ENCODE peak calls at places on chromosomes 16 and 17, in nine cellular contexts. O is stomach, T is A549, K is SK-N-SH, X is GM12878, A is sigmoid colon, Z is transverse colon, Q is esophagus muscularis mucosa, S is upper lobe of left lung. M is an unnamed sample.

GRCh38 chr17:56679767-56680422 is 86.4 kb downstream of the NOG start:
- DNase-seq in Z (no peak), X (no peak), K (no peak), T (no peak), S (no peak), A (no peak), O (no peak), Q (no peak), M (no peak)

GRCh38 chr17:55852734-55853133 is 101.9 kb downstream of the PCTP start:
- DNase-seq in K (no peak), T (no peak), Q (no peak), X (no peak), O (no peak), S (no peak), Z (no peak), A (no peak), M (no peak)

GRCh38 chr17:80358131-80358530 is 56.8 kb upstream of the ENDOV start:
- DNase-seq in X (no peak), Q (no peak), Z (no peak), O (no peak), S (no peak), T (no peak), K (no peak), A (peak), M (no peak)

GRCh38 chr17:42706732-42707131 is 24.4 kb downstream of the CNTNAP1 start:
- DNase-seq in Z (no peak), Q (no peak), T (no peak), K (no peak), A (no peak), O (no peak), X (peak), S (no peak), M (no peak)

GRCh38 chr17:83178533-83179201 is 99.3 kb downstream of the METRNL start:
- DNase-seq in Q (peak), Z (no peak), S (peak), K (no peak), A (peak), X (no peak), O (no peak), T (no peak), M (peak)

GRCh38 chr16:55641430-55642056 is 14.2 kb upstream of the SLC6A2 start:
- DNase-seq in S (no peak), K (no peak), X (no peak), O (no peak), Q (no peak), A (no peak), T (no peak), Z (no peak), M (no peak)

GRCh38 chr16:62167551-62167950 is 131.3 kb upstream of the CDH8 start:
- DNase-seq in A (no peak), T (no peak), Z (no peak), K (no peak), X (no peak), Q (no peak), O (no peak), S (no peak), M (no peak)

GRCh38 chr17:83129676-83130075 is 50.3 kb downstream of the METRNL start:
- DNase-seq in K (no peak), S (no peak), X (no peak), T (no peak), A (no peak), Q (no peak), O (no peak), Z (no peak), M (no peak)

GRCh38 chr16:17544785-17545184 is 74.0 kb upstream of the XYLT1 start:
- DNase-seq in Q (no peak), Z (no peak), K (no peak), T (peak), X (no peak), O (no peak), S (no peak), A (no peak), M (peak)

GRCh38 chr17:60311936-60312335 is 80.0 kb downstream of the USP32 start:
- DNase-seq in A (no peak), T (no peak), Z (no peak), O (no peak), Q (no peak), X (no peak), K (no peak), S (no peak), M (no peak)

GRCh38 chr16:1698680-1699079 is 7.3 kb upstream of the MAPK8IP3 start:
- DNase-seq in S (peak), A (no peak), Q (no peak), K (no peak), Z (no peak), O (no peak), T (no peak), X (no peak), M (no peak)

GRCh38 chr17:2905269-2905668 is 109.0 kb downstream of the RAP1GAP2 start:
- DNase-seq in Z (no peak), A (no peak), K (no peak), Q (no peak), T (no peak), O (no peak), S (no peak), X (no peak), M (no peak)

GRCh38 chr16:89962754-89963498 is 14.4 kb downstream of the DEF8 start:
- DNase-seq in K (no peak), X (no peak), Q (no peak), Z (no peak), A (no peak), T (no peak), S (no peak), O (no peak), M (no peak)

GRCh38 chr16:20879175-20880053 is 20.7 kb downstream of the DCUN1D3 start:
- DNase-seq in A (no peak), T (peak), S (no peak), X (peak), O (no peak), Q (no peak), K (no peak), Z (no peak), M (no peak)

GRCh38 chr17:82056729-82057621 is 5.3 kb downstream of the GPS1 start:
- DNase-seq in T (no peak), O (no peak), S (peak), Z (no peak), Q (no peak), A (no peak), K (no peak), X (no peak), M (no peak)

GRCh38 chr16:34801875-34802274 is 1342.5 kb downstream of the TP53TG3F start:
- DNase-seq in Q (no peak), X (no peak), K (peak), O (peak), S (peak), Z (no peak), A (no peak), T (no peak), M (no peak)

GRCh38 chr16:84532855-84533486 is 28.5 kb upstream of the MEAK7 start:
- DNase-seq in A (no peak), X (no peak), O (no peak), Z (no peak), S (no peak), T (no peak), K (no peak), Q (no peak), M (no peak)

GRCh38 chr16:24988593-24989338 is 26.4 kb downstream of the ARHGAP17 start:
- DNase-seq in A (no peak), K (peak), T (peak), S (no peak), X (no peak), Z (peak), Q (no peak), O (peak), M (peak)

GRCh38 chr16:81996664-81997529 is 14.4 kb downstream of the SDR42E1 start:
- DNase-seq in A (no peak), Z (no peak), S (no peak), X (no peak), K (no peak), O (no peak), Q (no peak), T (peak), M (no peak)

GRCh38 chr17:81806461-81807209 is 2.7 kb downstream of the GCGR start:
- DNase-seq in S (peak), O (no peak), X (no peak), A (no peak), T (no peak), Q (no peak), Z (no peak), K (peak), M (no peak)

GRCh38 chr16:74709477-74709877 is 8.8 kb upstream of the MLKL start:
- DNase-seq in A (peak), Q (no peak), K (peak), Z (peak), O (peak), T (peak), S (no peak), X (no peak), M (peak)

GRCh38 chr16:48383877-48384304 is 1.3 kb downstream of the SIAH1 start:
- DNase-seq in T (peak), S (no peak), K (no peak), Z (peak), Q (no peak), A (no peak), O (no peak), X (no peak), M (no peak)

GRCh38 chr17:59387351-59388069 is 56.1 kb downstream of the YPEL2 start:
- DNase-seq in K (peak), Z (no peak), X (no peak), T (no peak), A (no peak), S (no peak), O (no peak), Q (no peak), M (no peak)

GRCh38 chr17:76027159-76027839 is at the start of gene EVPL:
- DNase-seq in Z (peak), S (peak), A (no peak), Q (no peak), X (no peak), K (no peak), O (peak), T (peak), M (no peak)

GRCh38 chr16:89315791-89316581 is 98.5 kb downstream of the ZNF778 start:
- DNase-seq in X (peak), T (peak), O (peak), K (no peak), A (no peak), S (peak), Q (no peak), Z (peak), M (no peak)

GRCh38 chr16:1319041-1319440 is 9.6 kb downstream of the UBE2I start:
- DNase-seq in Q (no peak), Z (no peak), O (no peak), S (peak), K (no peak), T (no peak), A (no peak), X (no peak), M (no peak)

GRCh38 chr16:65521685-65522338 is 399.9 kb upstream of the CDH11 start:
- DNase-seq in Q (no peak), T (no peak), S (no peak), K (no peak), A (no peak), Z (no peak), X (no peak), O (no peak), M (no peak)

GRCh38 chr17:45749831-45750335 is 34.2 kb upstream of the CRHR1 start:
- DNase-seq in O (no peak), T (no peak), K (no peak), Z (no peak), X (no peak), S (no peak), Q (no peak), A (no peak), M (no peak)

GRCh38 chr17:28334666-28335200 is 539 bp downstream of the IFT20 start:
- DNase-seq in Z (no peak), K (no peak), X (no peak), S (no peak), T (no peak), Q (no peak), A (peak), O (no peak), M (no peak)

GRCh38 chr17:68398731-68399637 is 58.3 kb downstream of the WIPI1 start:
- DNase-seq in Z (peak), K (peak), Q (peak), O (peak), S (no peak), T (peak), A (peak), X (no peak), M (peak)

GRCh38 chr17:80790981-80791742 is 200.5 kb upstream of the CHMP6 start:
- DNase-seq in Z (no peak), A (peak), K (no peak), T (no peak), Q (no peak), S (no peak), X (no peak), O (no peak), M (no peak)

GRCh38 chr16:17515421-17516210 is 44.9 kb upstream of the XYLT1 start:
- DNase-seq in X (no peak), T (peak), Z (no peak), K (no peak), S (no peak), O (no peak), A (no peak), Q (no peak), M (no peak)

GRCh38 chr17:47776330-47777197 is 43.5 kb downstream of the TBX21 start:
- DNase-seq in Q (no peak), O (no peak), X (no peak), T (peak), Z (peak), K (peak), A (no peak), S (no peak), M (no peak)

GRCh38 chr17:15351925-15352324 is 10.5 kb upstream of the TEKT3 start:
- DNase-seq in K (no peak), O (no peak), X (no peak), T (peak), A (peak), S (no peak), Z (peak), Q (no peak), M (peak)

GRCh38 chr17:38732376-38733314 is 2.5 kb downstream of the CISD3 start:
- DNase-seq in A (no peak), O (peak), X (no peak), Z (peak), K (no peak), Q (no peak), S (no peak), T (no peak), M (no peak)

GRCh38 chr17:49106366-49107210 is 26.0 kb upstream of the B4GALNT2 start:
- DNase-seq in X (no peak), T (peak), Z (no peak), K (no peak), S (no peak), Q (no peak), O (no peak), A (no peak), M (no peak)
- TF ChIP-seq EP300 in X (no peak), T (peak), Z (no peak), K (no peak), S (no peak), Q (no peak), O (no peak), A (no peak), M (no peak)

DNA sequence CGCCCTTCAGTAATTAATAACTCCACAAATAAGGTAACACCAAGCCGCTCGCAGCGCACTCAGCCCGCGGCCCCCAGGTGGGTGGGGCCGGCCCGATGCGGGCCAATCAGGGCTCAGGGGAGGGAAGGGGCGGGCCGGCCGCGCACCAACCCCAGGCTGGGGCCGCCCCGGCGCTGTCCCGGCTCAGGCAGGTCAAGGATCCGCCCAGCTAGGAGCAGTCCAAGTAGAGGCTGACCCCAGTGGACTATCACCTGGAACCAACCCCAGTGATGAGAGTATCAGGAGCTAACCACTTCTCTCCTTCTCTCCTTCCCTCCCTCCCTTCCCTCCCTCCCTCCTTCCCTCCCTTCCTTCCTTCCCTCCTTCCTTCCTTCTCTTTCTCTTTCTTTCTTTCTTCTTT is 110.8 kb downstream of the C16orf78 start:
- DNase-seq in T (no peak), X (no peak), Q (no peak), S (peak), O (peak), Z (peak), K (peak), A (peak), M (peak)
- TF ChIP-seq EP300 in T (no peak), X (no peak), Q (no peak), S (no peak), O (no peak), Z (no peak), K (no peak), A (no peak), M (no peak)

GRCh38 chr17:65797809-65798208 is 236.4 kb upstream of the AXIN2 start:
- DNase-seq in X (no peak), S (no peak), A (no peak), K (peak), Q (no peak), Z (no peak), O (no peak), T (peak), M (no peak)
- TF ChIP-seq EP300 in X (no peak), S (no peak), A (no peak), K (no peak), Q (no peak), Z (no peak), O (no peak), T (no peak), M (no peak)

DNA sequence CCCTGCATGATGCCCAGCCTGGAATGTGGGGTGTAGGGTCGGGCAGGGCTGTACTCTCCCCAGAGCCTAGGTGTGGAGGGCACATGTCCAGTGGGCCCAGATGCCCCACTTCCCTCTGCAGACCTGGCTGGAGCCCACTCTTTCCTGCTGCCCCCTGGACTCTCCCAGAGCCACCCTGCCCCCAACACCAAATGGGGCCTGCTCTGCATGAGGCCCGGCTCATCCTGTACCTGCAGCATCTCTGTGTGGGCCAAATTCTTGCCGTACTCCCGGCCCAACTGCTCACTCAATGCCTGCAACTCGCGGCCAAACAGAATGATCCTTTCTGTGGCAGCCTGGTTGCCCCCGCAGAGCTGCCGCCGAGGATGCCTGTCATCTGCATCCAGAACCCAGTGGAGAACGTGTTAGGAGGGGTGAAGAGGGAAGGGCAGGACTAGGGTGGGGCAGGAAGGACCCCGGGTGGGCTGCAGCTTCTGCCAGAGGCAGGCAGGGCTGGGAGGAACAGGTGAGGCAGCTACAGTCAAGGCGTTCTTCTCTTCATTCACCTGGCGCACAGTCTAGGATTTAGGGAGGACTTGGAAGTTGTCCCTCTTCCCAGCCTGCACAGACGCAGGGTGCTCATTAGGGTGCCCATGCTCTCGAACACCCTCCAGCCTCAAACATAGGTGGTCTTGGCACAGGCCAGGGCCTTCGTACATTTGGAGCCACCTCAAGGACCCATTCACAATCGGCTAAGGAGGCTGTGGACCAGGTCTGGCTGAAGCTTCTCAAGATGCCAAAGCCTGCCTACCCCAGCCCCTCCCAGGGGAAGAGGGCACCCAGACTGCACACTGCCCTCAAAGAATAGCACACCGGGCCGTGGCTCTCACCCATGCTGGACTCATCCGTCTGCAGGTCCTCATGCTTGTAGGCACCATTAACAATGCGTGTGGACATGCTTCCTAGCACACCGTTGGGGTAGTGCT is 8.7 kb upstream of the GFOD2 start:
- DNase-seq in Q (no peak), A (peak), S (no peak), K (no peak), Z (no peak), X (no peak), O (no peak), T (no peak), M (no peak)
- TF ChIP-seq EP300 in Q (no peak), A (no peak), S (no peak), K (no peak), Z (no peak), X (no peak), O (no peak), T (no peak), M (no peak)

M was measured in tibial nerve.